ENCODE peak calls at places on chromosomes 2 and 18, in five cellular contexts. V is HepG2, U is GM12878, C is H1, T is NT2/D1. S is an unnamed sample.

GRCh38 chr18:23311346-23312103 is 141.6 kb upstream of the RIOK3 start:
- DNase-seq in V (no peak), U (no peak), C (no peak), T (no peak), S (no peak)

GRCh38 chr2:147756103-147756502 is 88.7 kb upstream of the ACVR2A start:
- DNase-seq in V (no peak), U (no peak), C (peak), T (no peak), S (no peak)

GRCh38 chr2:96556441-96557330 is 20.1 kb downstream of the ARID5A start:
- DNase-seq in V (peak), U (no peak), C (no peak), T (no peak), S (no peak)

GRCh38 chr2:176931588-176932563 is 280.7 kb upstream of the HNRNPA3 start:
- DNase-seq in V (no peak), U (peak), C (no peak), T (no peak), S (peak)

GRCh38 chr18:24364177-24364576 is 33.4 kb downstream of the OSBPL1A start:
- DNase-seq in V (no peak), U (no peak), C (no peak), T (no peak), S (no peak)

GRCh38 chr2:66545227-66545626 is 110.3 kb downstream of the MEIS1 start:
- DNase-seq in V (no peak), U (no peak), C (no peak), T (no peak), S (no peak)

GRCh38 chr2:235045973-235046343 is 94.1 kb downstream of the SH3BP4 start:
- DNase-seq in V (no peak), U (no peak), C (no peak), T (no peak), S (no peak)

GRCh38 chr18:50627594-50628542 is 68.0 kb downstream of the MAPK4 start:
- DNase-seq in V (no peak), U (no peak), C (no peak), T (no peak), S (no peak)

GRCh38 chr2:190468814-190469569 is 60.8 kb downstream of the MFSD6 start:
- DNase-seq in V (peak), U (no peak), C (no peak), T (no peak), S (peak)

GRCh38 chr18:5900249-5900648 is 4.9 kb upstream of the TMEM200C start:
- DNase-seq in V (peak), U (no peak), C (no peak), T (no peak), S (no peak)

GRCh38 chr18:42047721-42048120 is 92.7 kb downstream of the PIK3C3 start:
- DNase-seq in V (peak), U (no peak), C (no peak), T (no peak), S (no peak)

GRCh38 chr2:84886791-84887190 is 5.9 kb upstream of the TRABD2A start:
- DNase-seq in V (no peak), U (no peak), C (no peak), T (no peak), S (no peak)

GRCh38 chr2:183242937-183243336 is 118.7 kb downstream of the NUP35 start:
- DNase-seq in V (no peak), U (no peak), C (no peak), T (no peak), S (no peak)

GRCh38 chr2:19787134-19787533 is 114.6 kb downstream of the TTC32 start:
- DNase-seq in V (no peak), U (no peak), C (no peak), T (no peak), S (no peak)

GRCh38 chr2:175181104-175181876 is at the start of gene ATP5MC3:
- DNase-seq in V (peak), U (peak), C (peak), T (peak), S (peak)

GRCh38 chr18:7844017-7844416 is 276.9 kb downstream of the PTPRM start:
- DNase-seq in V (no peak), U (no peak), C (no peak), T (no peak), S (no peak)

GRCh38 chr2:20042531-20042930 is 8.9 kb downstream of the LAPTM4A start:
- DNase-seq in V (no peak), U (no peak), C (no peak), T (no peak), S (no peak)

GRCh38 chr2:54574107-54574859 is 118.2 kb downstream of the SPTBN1 start:
- DNase-seq in V (peak), U (peak), C (no peak), T (no peak), S (no peak)

GRCh38 chr18:63969965-63970802 is at the start of gene SERPINB8:
- DNase-seq in V (peak), U (no peak), C (peak), T (peak), S (peak)

GRCh38 chr2:127157651-127158460 is 50.9 kb upstream of the BIN1 start:
- DNase-seq in V (peak), U (no peak), C (peak), T (peak), S (peak)

GRCh38 chr2:112630268-112630667 is 15.5 kb upstream of the SLC20A1 start:
- DNase-seq in V (no peak), U (no peak), C (no peak), T (no peak), S (no peak)

GRCh38 chr2:173997269-173997668 is 32.1 kb upstream of the SP3 start:
- DNase-seq in V (no peak), U (peak), C (no peak), T (no peak), S (no peak)

GRCh38 chr2:96267159-96267971 is 1.3 kb downstream of the CIAO1 start:
- DNase-seq in V (peak), U (no peak), C (no peak), T (peak), S (peak)

GRCh38 chr2:10303634-10304378 is 1.1 kb downstream of the HPCAL1 start:
- DNase-seq in V (peak), U (no peak), C (no peak), T (no peak), S (no peak)

GRCh38 chr2:152657042-152657441 is 60.2 kb downstream of the PRPF40A start:
- DNase-seq in V (no peak), U (no peak), C (no peak), T (no peak), S (no peak)

GRCh38 chr2:128557841-128558241 is 239.2 kb upstream of the HS6ST1 start:
- DNase-seq in V (no peak), U (no peak), C (no peak), T (no peak), S (no peak)

GRCh38 chr18:10421859-10422258 is 32.6 kb upstream of the APCDD1 start:
- DNase-seq in V (no peak), U (no peak), C (no peak), T (no peak), S (no peak)

GRCh38 chr2:186554450-186554849 is 35.4 kb upstream of the ITGAV start:
- DNase-seq in V (no peak), U (no peak), C (no peak), T (no peak), S (no peak)

GRCh38 chr2:31446848-31447247 is 32.3 kb upstream of the XDH start:
- DNase-seq in V (no peak), U (no peak), C (no peak), T (no peak), S (no peak)

GRCh38 chr2:67346718-67347407 is 50.3 kb upstream of the ETAA1 start:
- DNase-seq in V (no peak), U (no peak), C (no peak), T (no peak), S (no peak)

GRCh38 chr18:8001711-8002110 is 434.6 kb downstream of the PTPRM start:
- DNase-seq in V (no peak), U (no peak), C (no peak), T (no peak), S (peak)

GRCh38 chr2:7358865-7359264 is 441.7 kb downstream of the RNF144A start:
- DNase-seq in V (peak), U (no peak), C (no peak), T (no peak), S (no peak)

GRCh38 chr2:99278793-99279291 is 22.2 kb downstream of the LYG1 start:
- DNase-seq in V (peak), U (no peak), C (no peak), T (no peak), S (no peak)

GRCh38 chr2:35080231-35080905 is 1275.2 kb upstream of the CRIM1 start:
- DNase-seq in V (no peak), U (no peak), C (no peak), T (no peak), S (no peak)

GRCh38 chr2:130865401-130865800 is 28.7 kb downstream of the ARHGEF4 start:
- DNase-seq in V (no peak), U (no peak), C (no peak), T (no peak), S (no peak)

GRCh38 chr2:52704251-52704650 is 1063.4 kb upstream of the CHAC2 start:
- DNase-seq in V (no peak), U (no peak), C (no peak), T (no peak), S (no peak)

GRCh38 chr2:171297951-171298350 is 135.8 kb downstream of the METTL8 start:
- DNase-seq in V (peak), U (no peak), C (no peak), T (no peak), S (no peak)

GRCh38 chr2:29627366-29627765 is 294.0 kb downstream of the ALK start:
- DNase-seq in V (no peak), U (no peak), C (peak), T (peak), S (no peak)

GRCh38 chr2:161078211-161078539 is 82.1 kb upstream of the TANK start:
- DNase-seq in V (no peak), U (no peak), C (no peak), T (peak), S (no peak)
- TF ChIP-seq SUZ12 in V (no peak), U (no peak), C (no peak), T (no peak), S (no peak)

GRCh38 chr2:218648473-218649100 is 10.8 kb downstream of the ZNF142 start:
- DNase-seq in V (peak), U (no peak), C (no peak), T (no peak), S (peak)
- TF ChIP-seq SUZ12 in V (no peak), U (no peak), C (no peak), T (no peak), S (no peak)

GRCh38 chr2:86019121-86019520 is 86.6 kb downstream of the POLR1A start:
- DNase-seq in V (no peak), U (no peak), C (no peak), T (no peak), S (no peak)

GRCh38 chr2:86021396-86022378 is 84.0 kb downstream of the POLR1A start:
- DNase-seq in V (no peak), U (no peak), C (no peak), T (no peak), S (no peak)

GRCh38 chr2:86022661-86023365 is 82.9 kb downstream of the POLR1A start:
- DNase-seq in V (no peak), U (peak), C (no peak), T (no peak), S (no peak)

GRCh38 chr2:86023366-86023712 is 82.3 kb downstream of the POLR1A start:
- DNase-seq in V (no peak), U (no peak), C (no peak), T (no peak), S (no peak)

GRCh38 chr2:86020984-86021383 is 84.7 kb downstream of the POLR1A start:
- DNase-seq in V (no peak), U (no peak), C (no peak), T (no peak), S (no peak)
- TF ChIP-seq SUZ12 in V (no peak), U (no peak), C (no peak), T (no peak), S (no peak)

GRCh38 chr18:4246374-4246773 is 208.7 kb downstream of the DLGAP1 start:
- DNase-seq in V (no peak), U (no peak), C (no peak), T (no peak), S (no peak)
- TF ChIP-seq SUZ12 in V (no peak), U (no peak), C (no peak), T (no peak), S (no peak)

GRCh38 chr2:159614534-159615186 is 1.7 kb downstream of the BAZ2B start:
- DNase-seq in V (peak), U (no peak), C (no peak), T (no peak), S (no peak)
- TF ChIP-seq SUZ12 in V (no peak), U (no peak), C (no peak), T (no peak), S (no peak)

GRCh38 chr2:195451160-195451559 is 205.9 kb upstream of the SLC39A10 start:
- DNase-seq in V (no peak), U (no peak), C (no peak), T (no peak), S (no peak)
- TF ChIP-seq SUZ12 in V (no peak), U (no peak), C (no peak), T (no peak), S (no peak)

GRCh38 chr2:146579154-146579930 is 1265.5 kb upstream of the ACVR2A start:
- DNase-seq in V (peak), U (no peak), C (no peak), T (no peak), S (no peak)
- TF ChIP-seq SUZ12 in V (no peak), U (no peak), C (no peak), T (no peak), S (no peak)

DNA sequence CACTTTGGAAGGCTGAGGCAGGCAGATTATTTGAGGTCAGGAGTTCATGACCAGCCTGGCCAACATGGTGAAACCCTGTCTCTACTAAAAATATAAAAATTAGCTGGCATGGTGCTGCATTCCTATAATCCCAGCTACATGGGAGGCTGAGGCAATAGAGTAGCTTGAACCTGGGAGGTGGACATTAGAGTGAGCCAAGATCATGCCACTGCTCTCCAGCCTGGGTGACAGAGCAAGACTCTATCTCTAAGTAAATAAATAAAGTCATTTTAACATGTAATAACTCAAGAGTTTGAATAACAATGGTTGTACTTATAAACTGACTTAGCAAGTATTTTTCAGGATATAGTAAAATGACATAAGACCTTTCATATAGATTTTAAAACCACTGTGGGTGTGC is 169.3 kb upstream of the FN1 start:
- DNase-seq in V (no peak), U (no peak), C (no peak), T (no peak), S (no peak)
- TF ChIP-seq SUZ12 in V (no peak), U (no peak), C (no peak), T (no peak), S (no peak)